ENCODE peak calls at places on chromosome 9, in six cellular contexts. S is substantia nigra, L is HTR-8/SVneo, Q is NAMALWA, A is occipital lobe, J is PC-3. H is an unnamed sample.

GRCh38 chr9:126386088-126386487 is 59.5 kb downstream of the MVB12B start:
- DNase-seq in S (no peak), L (peak), Q (peak), A (no peak), J (peak), H (no peak)

GRCh38 chr9:128190516-128191405 is 611 bp downstream of the CIZ1 start:
- DNase-seq in S (no peak), L (no peak), Q (peak), A (no peak), J (no peak), H (peak)

GRCh38 chr9:35193762-35194161 is 32.0 kb downstream of the UNC13B start:
- DNase-seq in S (no peak), L (no peak), Q (peak), A (no peak), J (no peak), H (no peak)

GRCh38 chr9:133854048-133854447 is 115.9 kb upstream of the SARDH start:
- DNase-seq in S (no peak), L (no peak), Q (no peak), A (no peak), J (no peak), H (no peak)

GRCh38 chr9:112531666-112532282 is 45.1 kb downstream of the KIAA1958 start:
- DNase-seq in S (no peak), L (no peak), Q (no peak), A (no peak), J (no peak), H (no peak)

GRCh38 chr9:38318755-38319495 is 73.6 kb upstream of the ALDH1B1 start:
- DNase-seq in S (no peak), L (no peak), Q (peak), A (no peak), J (no peak), H (no peak)

GRCh38 chr9:114282507-114282906 is 40.4 kb upstream of the ORM1 start:
- DNase-seq in S (no peak), L (no peak), Q (no peak), A (no peak), J (no peak), H (no peak)

GRCh38 chr9:69882998-69883565 is 62.5 kb downstream of the CFAP95 start:
- DNase-seq in S (no peak), L (no peak), Q (no peak), A (no peak), J (no peak), H (no peak)

GRCh38 chr9:107213561-107214028 is 69.5 kb upstream of the RAD23B start:
- DNase-seq in S (no peak), L (peak), Q (no peak), A (no peak), J (peak), H (no peak)

GRCh38 chr9:93096811-93097382 is 880 bp downstream of the CARD19 start:
- DNase-seq in S (no peak), L (no peak), Q (no peak), A (no peak), J (no peak), H (no peak)

GRCh38 chr9:135301271-135302263 is 178.0 kb upstream of the PPP1R26 start:
- DNase-seq in S (no peak), L (no peak), Q (no peak), A (no peak), J (no peak), H (no peak)